ENCODE peak calls at places on chromosomes 13 and 19, in six cellular contexts. One of them, this sample, is unnamed.

GRCh38 chr13:44271031-44271433 is 102.6 kb upstream of the SERP2 start:
- DNase-seq in epithelial cell of esophagus: peak
- DNase-seq in NT2/D1: no peak
- DNase-seq in astrocyte: peak
- DNase-seq in naive thymus-derived CD4-positive, alpha-beta T cell: no peak
- DNase-seq in PC-9: peak
- DNase-seq in this sample: no peak

GRCh38 chr13:76884571-76885202 is 1.5 kb downstream of the KCTD12 start:
- DNase-seq in NT2/D1: no peak
- DNase-seq in epithelial cell of esophagus: peak
- DNase-seq in naive thymus-derived CD4-positive, alpha-beta T cell: no peak
- DNase-seq in astrocyte: peak
- DNase-seq in PC-9: no peak
- DNase-seq in this sample: no peak

GRCh38 chr19:29484876-29485275 is 40.9 kb upstream of the VSTM2B start:
- DNase-seq in NT2/D1: no peak
- DNase-seq in epithelial cell of esophagus: no peak
- DNase-seq in astrocyte: no peak
- DNase-seq in naive thymus-derived CD4-positive, alpha-beta T cell: no peak
- DNase-seq in PC-9: no peak
- DNase-seq in this sample: no peak

GRCh38 chr13:25901460-25902376 is 150.1 kb downstream of the SHISA2 start:
- DNase-seq in NT2/D1: no peak
- DNase-seq in PC-9: peak
- DNase-seq in naive thymus-derived CD4-positive, alpha-beta T cell: peak
- DNase-seq in epithelial cell of esophagus: peak
- DNase-seq in astrocyte: peak
- DNase-seq in this sample: peak

GRCh38 chr19:28332886-28333285 is 880.1 kb downstream of the UQCRFS1 start:
- DNase-seq in epithelial cell of esophagus: no peak
- DNase-seq in naive thymus-derived CD4-positive, alpha-beta T cell: no peak
- DNase-seq in PC-9: no peak
- DNase-seq in NT2/D1: no peak
- DNase-seq in astrocyte: no peak
- DNase-seq in this sample: no peak

GRCh38 chr13:19634129-19634740 is 776 bp downstream of the MPHOSPH8 start:
- DNase-seq in naive thymus-derived CD4-positive, alpha-beta T cell: no peak
- DNase-seq in astrocyte: peak
- DNase-seq in epithelial cell of esophagus: peak
- DNase-seq in NT2/D1: no peak
- DNase-seq in PC-9: peak
- DNase-seq in this sample: no peak

GRCh38 chr13:61202042-61202441 is 213.6 kb downstream of the PCDH20 start:
- DNase-seq in astrocyte: no peak
- DNase-seq in PC-9: no peak
- DNase-seq in epithelial cell of esophagus: no peak
- DNase-seq in naive thymus-derived CD4-positive, alpha-beta T cell: no peak
- DNase-seq in NT2/D1: no peak
- DNase-seq in this sample: no peak

GRCh38 chr13:51687928-51688714 is 103.9 kb downstream of the WDFY2 start:
- DNase-seq in epithelial cell of esophagus: no peak
- DNase-seq in NT2/D1: no peak
- DNase-seq in naive thymus-derived CD4-positive, alpha-beta T cell: no peak
- DNase-seq in PC-9: no peak
- DNase-seq in astrocyte: no peak
- DNase-seq in this sample: no peak

GRCh38 chr19:11814707-11815050 is 606 bp downstream of the ZNF440 start:
- DNase-seq in epithelial cell of esophagus: peak
- DNase-seq in PC-9: no peak
- DNase-seq in naive thymus-derived CD4-positive, alpha-beta T cell: no peak
- DNase-seq in NT2/D1: no peak
- DNase-seq in astrocyte: peak
- DNase-seq in this sample: no peak

GRCh38 chr19:19642506-19643157 is 825 bp downstream of the GMIP start:
- DNase-seq in NT2/D1: no peak
- DNase-seq in astrocyte: no peak
- DNase-seq in PC-9: no peak
- DNase-seq in epithelial cell of esophagus: no peak
- DNase-seq in naive thymus-derived CD4-positive, alpha-beta T cell: no peak
- DNase-seq in this sample: no peak

GRCh38 chr13:82993417-82993816 is 888.9 kb downstream of the SLITRK1 start:
- DNase-seq in astrocyte: no peak
- DNase-seq in naive thymus-derived CD4-positive, alpha-beta T cell: no peak
- DNase-seq in NT2/D1: no peak
- DNase-seq in PC-9: no peak
- DNase-seq in epithelial cell of esophagus: peak
- DNase-seq in this sample: no peak

GRCh38 chr19:19528721-19529490 is at the start of gene YJEFN3:
- DNase-seq in astrocyte: peak
- DNase-seq in naive thymus-derived CD4-positive, alpha-beta T cell: no peak
- DNase-seq in PC-9: no peak
- DNase-seq in NT2/D1: no peak
- DNase-seq in epithelial cell of esophagus: no peak
- DNase-seq in this sample: no peak

GRCh38 chr19:44071824-44072542 is at the start of gene ZNF284:
- DNase-seq in epithelial cell of esophagus: peak
- DNase-seq in naive thymus-derived CD4-positive, alpha-beta T cell: peak
- DNase-seq in NT2/D1: peak
- DNase-seq in PC-9: peak
- DNase-seq in astrocyte: peak
- DNase-seq in this sample: peak
- H3K4me3 ChIP-seq in epithelial cell of esophagus: peak
- H3K4me3 ChIP-seq in naive thymus-derived CD4-positive, alpha-beta T cell: peak
- H3K4me3 ChIP-seq in NT2/D1: peak
- H3K4me3 ChIP-seq in PC-9: peak
- H3K4me3 ChIP-seq in astrocyte: peak
- H3K4me3 ChIP-seq in this sample: peak

DNA sequence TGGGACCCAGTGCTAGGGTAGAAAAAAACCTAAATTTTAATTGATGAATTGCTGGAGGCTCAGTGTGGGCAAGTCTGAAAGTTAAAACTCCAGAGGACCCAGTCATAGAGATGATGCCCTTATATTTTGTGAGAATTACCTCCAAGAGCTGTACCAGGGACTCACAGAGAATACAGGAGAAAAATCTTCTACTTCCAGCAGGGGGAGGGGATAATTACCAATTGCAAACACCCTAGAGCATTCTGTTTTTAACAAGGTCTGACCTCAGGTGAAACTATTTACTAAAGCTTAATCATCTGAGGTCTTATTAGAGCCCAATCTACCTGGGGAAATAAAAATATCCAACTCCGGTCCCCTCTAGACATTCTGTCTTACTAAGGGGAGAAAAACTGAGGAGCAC is 994.7 kb upstream of the MIR17HG start:
- DNase-seq in astrocyte: no peak
- DNase-seq in epithelial cell of esophagus: no peak
- DNase-seq in NT2/D1: no peak
- DNase-seq in PC-9: no peak
- DNase-seq in naive thymus-derived CD4-positive, alpha-beta T cell: no peak
- DNase-seq in this sample: no peak
- H3K4me3 ChIP-seq in astrocyte: no peak
- H3K4me3 ChIP-seq in epithelial cell of esophagus: no peak
- H3K4me3 ChIP-seq in NT2/D1: no peak
- H3K4me3 ChIP-seq in PC-9: no peak
- H3K4me3 ChIP-seq in naive thymus-derived CD4-positive, alpha-beta T cell: no peak
- H3K4me3 ChIP-seq in this sample: no peak

DNA sequence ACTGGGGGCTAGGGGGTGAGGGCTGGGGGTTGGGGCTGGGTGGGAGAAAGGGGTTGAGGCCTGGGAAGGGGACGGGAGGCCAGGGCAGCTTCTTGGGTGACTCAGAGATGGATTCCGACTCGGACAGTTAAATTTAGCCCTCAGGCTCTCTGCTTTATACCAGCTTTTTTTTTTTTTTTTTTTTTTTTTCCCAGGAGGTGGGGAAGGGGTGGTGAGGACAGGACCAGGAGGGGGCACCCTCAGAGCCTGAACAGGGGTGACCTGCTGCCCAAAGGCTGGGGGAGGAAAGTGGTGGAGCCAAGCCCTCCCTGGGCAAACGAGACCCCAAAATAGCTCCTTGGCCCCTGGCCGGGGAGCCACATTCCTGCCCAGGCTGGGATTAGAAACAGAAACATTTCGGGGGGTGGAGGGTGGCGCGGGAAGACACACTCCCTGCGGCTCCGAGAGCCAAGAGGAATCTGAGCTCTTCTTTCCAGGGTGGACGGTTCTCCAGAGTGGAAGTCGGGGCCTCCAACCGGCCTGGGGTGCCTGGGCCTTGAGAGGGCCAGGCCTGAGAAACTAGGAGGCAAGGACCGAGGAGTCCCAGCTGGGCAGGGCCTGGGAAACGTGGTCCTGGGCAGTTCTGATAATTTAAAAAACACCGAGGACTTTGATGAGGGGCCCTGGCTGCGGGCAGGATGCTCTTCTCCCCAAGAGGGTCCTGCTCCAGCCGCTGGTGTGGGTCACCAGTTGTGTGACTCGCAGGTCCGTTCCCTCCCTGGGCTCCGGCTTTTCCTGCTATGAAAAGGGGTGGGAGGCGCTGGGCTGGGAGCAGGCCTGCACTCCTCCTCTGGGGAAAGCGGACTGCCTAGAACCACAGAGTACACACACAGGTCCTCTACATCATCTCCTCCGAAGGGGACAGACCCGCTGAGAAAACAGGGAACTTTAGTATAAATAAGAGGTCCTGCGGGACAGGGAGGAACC is 813 bp upstream of the DMPK start:
- DNase-seq in PC-9: peak
- DNase-seq in astrocyte: peak
- DNase-seq in NT2/D1: no peak
- DNase-seq in epithelial cell of esophagus: peak
- DNase-seq in naive thymus-derived CD4-positive, alpha-beta T cell: no peak
- DNase-seq in this sample: no peak
- H3K4me3 ChIP-seq in PC-9: peak
- H3K4me3 ChIP-seq in astrocyte: no peak
- H3K4me3 ChIP-seq in NT2/D1: no peak
- H3K4me3 ChIP-seq in epithelial cell of esophagus: no peak
- H3K4me3 ChIP-seq in naive thymus-derived CD4-positive, alpha-beta T cell: no peak
- H3K4me3 ChIP-seq in this sample: no peak

GRCh38 chr19:3855321-3855720 is 13.5 kb downstream of the ZFR2 start:
- DNase-seq in NT2/D1: no peak
- DNase-seq in PC-9: peak
- DNase-seq in astrocyte: no peak
- DNase-seq in epithelial cell of esophagus: no peak
- DNase-seq in naive thymus-derived CD4-positive, alpha-beta T cell: no peak
- DNase-seq in this sample: no peak
- H3K4me3 ChIP-seq in NT2/D1: no peak
- H3K4me3 ChIP-seq in PC-9: peak
- H3K4me3 ChIP-seq in astrocyte: no peak
- H3K4me3 ChIP-seq in epithelial cell of esophagus: no peak
- H3K4me3 ChIP-seq in naive thymus-derived CD4-positive, alpha-beta T cell: no peak
- H3K4me3 ChIP-seq in this sample: no peak

GRCh38 chr13:75468098-75468497 is 13.9 kb downstream of the TBC1D4 start:
- DNase-seq in NT2/D1: no peak
- DNase-seq in PC-9: no peak
- DNase-seq in astrocyte: peak
- DNase-seq in naive thymus-derived CD4-positive, alpha-beta T cell: no peak
- DNase-seq in epithelial cell of esophagus: no peak
- DNase-seq in this sample: no peak
- H3K4me3 ChIP-seq in NT2/D1: no peak
- H3K4me3 ChIP-seq in PC-9: no peak
- H3K4me3 ChIP-seq in astrocyte: no peak
- H3K4me3 ChIP-seq in naive thymus-derived CD4-positive, alpha-beta T cell: no peak
- H3K4me3 ChIP-seq in epithelial cell of esophagus: no peak
- H3K4me3 ChIP-seq in this sample: no peak

GRCh38 chr19:16605552-16605951 is 22.5 kb downstream of the MED26 start:
- DNase-seq in naive thymus-derived CD4-positive, alpha-beta T cell: no peak
- DNase-seq in epithelial cell of esophagus: no peak
- DNase-seq in astrocyte: no peak
- DNase-seq in PC-9: no peak
- DNase-seq in NT2/D1: no peak
- DNase-seq in this sample: no peak
- H3K4me3 ChIP-seq in naive thymus-derived CD4-positive, alpha-beta T cell: no peak
- H3K4me3 ChIP-seq in epithelial cell of esophagus: no peak
- H3K4me3 ChIP-seq in astrocyte: no peak
- H3K4me3 ChIP-seq in PC-9: no peak
- H3K4me3 ChIP-seq in NT2/D1: no peak
- H3K4me3 ChIP-seq in this sample: no peak

This sample was measured in GM12864.